ENCODE peak calls at places on chromosomes 2 and 18, in four cellular contexts. M is A549, Z is HepG2, D is GM12878. S is an unnamed sample.
A peak's percentile ranks its signal among the peaks of the same experiment; 100 is the strongest.

GRCh38 chr2:173580869-173581268 is 226.2 kb downstream of the CDCA7 start:
- DNase-seq in D (no peak), M (no peak), Z (no peak), S (no peak)

GRCh38 chr2:234679766-234680687 is 183.1 kb upstream of the ARL4C start:
- DNase-seq in Z (peak; percentile 98), D (no peak), M (peak; percentile 91), S (no peak)

GRCh38 chr2:235098736-235099494 is 147.1 kb downstream of the SH3BP4 start:
- DNase-seq in D (no peak), Z (no peak), M (peak; percentile 69), S (no peak)

GRCh38 chr18:54222922-54223567 is 1.4 kb downstream of the MBD2 start:
- DNase-seq in M (peak; percentile 11), Z (peak; percentile 25), D (peak; percentile 78), S (no peak)

GRCh38 chr2:55416826-55417568 is 2.7 kb downstream of the CCDC88A start:
- DNase-seq in D (no peak), M (no peak), Z (no peak), S (no peak)

GRCh38 chr2:9178905-9179571 is 27.6 kb upstream of the ASAP2 start:
- DNase-seq in Z (peak; percentile 93), D (peak; percentile 17), M (peak; percentile 26), S (no peak)

GRCh38 chr2:163610817-163611556 is 124.8 kb downstream of the FIGN start:
- DNase-seq in D (no peak), M (peak; percentile 18), Z (peak; percentile 10), S (no peak)

GRCh38 chr18:7749510-7749981 is 182.4 kb downstream of the PTPRM start:
- DNase-seq in M (no peak), Z (peak; percentile 73), D (no peak), S (no peak)

GRCh38 chr18:44130365-44130942 is 550.2 kb upstream of the SETBP1 start:
- DNase-seq in M (peak; percentile 14), Z (peak; percentile 10), D (no peak), S (peak; percentile 8)

GRCh38 chr2:52327641-52328040 is 1295.7 kb upstream of the NRXN1 start:
- DNase-seq in D (no peak), Z (no peak), M (no peak), S (no peak)

GRCh38 chr2:29115797-29116781 is 874 bp downstream of the CLIP4 start:
- DNase-seq in Z (no peak), D (peak; percentile 78), M (peak; percentile 82), S (no peak)

GRCh38 chr18:31658670-31659573 is 25.5 kb downstream of the B4GALT6 start:
- DNase-seq in M (no peak), Z (no peak), D (peak; percentile 89), S (no peak)

GRCh38 chr2:236380051-236380612 is 115.9 kb upstream of the ASB18 start:
- DNase-seq in Z (no peak), M (no peak), D (no peak), S (no peak)

DNA sequence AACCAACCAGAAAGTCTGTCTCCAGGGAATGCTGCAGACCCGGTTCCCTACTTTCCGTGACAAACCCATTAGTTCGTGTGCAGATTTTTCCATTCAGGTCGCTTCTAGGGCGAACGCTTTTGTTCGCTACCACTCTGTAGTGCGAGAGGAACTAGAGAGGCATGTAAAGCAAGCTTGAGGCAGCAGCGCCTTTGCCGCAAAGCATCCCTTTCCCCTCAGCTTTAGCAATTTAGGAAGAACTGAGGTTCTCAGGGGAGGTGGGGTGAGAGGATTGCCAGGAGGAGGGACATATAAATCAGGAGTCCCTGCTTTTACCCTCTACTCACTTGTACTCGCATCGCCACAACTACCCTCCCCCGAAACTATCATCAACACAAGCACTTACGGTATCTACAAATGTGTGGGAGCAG is 753 bp upstream of the ZNF804A start:
- DNase-seq in M (no peak), D (no peak), Z (no peak), S (no peak)
- TF ChIP-seq CHD4 in M (no peak), D (no peak), Z (no peak), S (no peak)

DNA sequence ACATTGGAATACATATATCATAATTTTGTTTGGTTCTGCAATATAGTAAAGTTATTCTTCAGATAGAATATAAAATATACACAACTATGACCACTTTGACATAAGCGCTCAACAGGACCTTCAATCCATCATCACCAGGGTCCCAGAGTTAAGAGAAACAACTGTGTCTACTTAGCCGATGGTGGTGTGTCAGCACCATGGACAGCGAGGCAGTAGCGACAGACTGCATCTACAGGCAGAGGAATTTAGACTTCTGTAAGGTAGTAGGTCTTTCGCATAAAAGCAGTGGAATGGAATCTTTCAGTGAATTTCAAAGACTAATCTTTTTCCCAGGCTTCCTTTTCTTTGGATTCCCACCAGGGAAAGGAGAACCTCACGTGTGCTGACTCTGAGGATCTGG is 20.5 kb upstream of the LRPPRC start:
- DNase-seq in Z (peak; percentile 62), D (no peak), M (peak; percentile 46), S (peak; percentile 37)
- TF ChIP-seq CHD4 in Z (no peak), D (no peak), M (no peak), S (no peak)

DNA sequence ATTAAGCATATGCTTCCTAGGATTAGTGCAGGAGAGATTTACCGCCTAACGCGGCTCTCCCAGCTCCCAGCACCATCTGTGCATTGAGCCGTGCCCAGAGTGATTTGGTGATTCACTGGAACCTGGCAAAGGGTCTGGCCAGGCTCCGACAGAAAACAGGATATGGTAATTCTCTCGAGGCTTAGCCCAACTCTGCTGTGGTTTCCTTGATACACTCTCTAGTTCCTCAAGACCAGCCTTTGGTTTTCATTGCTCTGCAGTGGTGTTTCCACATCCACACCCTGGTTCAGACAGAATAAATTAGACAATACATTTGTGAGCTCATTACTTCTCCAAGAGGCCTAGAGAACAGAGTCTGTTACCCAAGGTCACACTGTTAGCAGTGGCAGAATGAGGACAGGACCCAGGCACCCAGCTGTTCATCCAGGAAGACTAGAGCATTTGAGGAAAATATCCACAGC is 23.0 kb upstream of the SMAD2 start:
- DNase-seq in Z (no peak), M (no peak), D (no peak), S (no peak)
- TF ChIP-seq CHD4 in Z (no peak), M (no peak), D (no peak), S (no peak)

DNA sequence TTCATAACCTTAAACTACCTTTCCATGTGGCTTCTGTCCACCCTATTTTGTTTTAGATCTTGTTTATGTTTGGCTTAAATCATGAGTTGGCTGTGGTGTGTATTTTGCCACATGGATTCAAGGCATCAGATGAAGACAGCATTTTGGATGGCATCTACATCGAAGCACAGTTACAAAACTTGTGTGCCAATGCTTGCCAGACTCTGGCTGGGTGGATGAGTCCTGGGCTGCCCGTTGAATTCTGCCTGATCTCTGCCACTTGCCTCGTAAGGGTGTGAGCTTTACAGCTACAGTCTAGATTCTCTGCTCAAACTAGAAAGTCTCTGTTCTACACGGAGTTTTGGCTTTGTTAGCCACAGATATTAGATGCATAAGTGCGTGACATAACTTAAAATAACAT is 335.4 kb downstream of the MYCN start:
- DNase-seq in M (no peak), D (no peak), Z (no peak), S (no peak)
- TF ChIP-seq CHD4 in M (no peak), D (no peak), Z (no peak), S (no peak)